ENCODE peak calls at places on chromosomes 12 and 14, in six cellular contexts. Y is NCI-H69; O is activated effector memory CD4-positive, alpha-beta T cell treated with Interleukin-2 at 50 U/mL for 16 hours; I is activated T-cell treated with anti-CD3 and anti-CD28 coated beads, Interleukin-2, amount 50 U/mL, for 1 hour; V is IMR-90; F is choroid plexus epithelial cell. X is an unnamed sample.

GRCh38 chr12:3145036-3145435 is 67.9 kb downstream of the TSPAN9 start:
- DNase-seq in Y (no peak), F (no peak), I (no peak), O (no peak), V (no peak), X (no peak)

GRCh38 chr14:90060312-90060964 is 1.4 kb upstream of the KCNK13 start:
- DNase-seq in V (peak), O (no peak), I (peak), Y (peak), F (peak), X (no peak)

GRCh38 chr14:93005838-93006237 is 82.9 kb downstream of the CHGA start:
- DNase-seq in Y (no peak), V (no peak), F (no peak), O (no peak), I (no peak), X (no peak)

GRCh38 chr12:110694330-110694891 is 5.5 kb upstream of the HVCN1 start:
- DNase-seq in Y (no peak), F (no peak), O (no peak), V (no peak), I (no peak), X (no peak)

GRCh38 chr12:47534695-47535094 is 171.1 kb downstream of the RPAP3 start:
- DNase-seq in V (peak), I (no peak), F (peak), Y (no peak), O (no peak), X (no peak)

GRCh38 chr12:68259318-68259940 is 6.0 kb upstream of the IL22 start:
- DNase-seq in Y (no peak), I (no peak), O (no peak), F (peak), V (peak), X (no peak)

GRCh38 chr12:42180990-42181611 is 36.4 kb upstream of the GXYLT1 start:
- DNase-seq in F (peak), O (no peak), I (no peak), V (peak), Y (peak), X (no peak)

GRCh38 chr12:4202918-4203317 is 70.6 kb upstream of the CCND2 start:
- DNase-seq in F (no peak), V (no peak), Y (no peak), I (no peak), O (no peak), X (no peak)

GRCh38 chr12:39420043-39420442 is 22.9 kb downstream of the KIF21A start:
- DNase-seq in O (no peak), V (no peak), Y (no peak), I (no peak), F (no peak), X (no peak)

GRCh38 chr14:100702590-100702989 is 24.1 kb upstream of the DLK1 start:
- DNase-seq in I (no peak), V (no peak), O (no peak), Y (no peak), F (no peak), X (no peak)

GRCh38 chr12:7542813-7543212 is 39.2 kb upstream of the CD163 start:
- DNase-seq in V (peak), O (no peak), Y (no peak), I (no peak), F (peak), X (no peak)

GRCh38 chr12:71214511-71215285 is 56.9 kb upstream of the TSPAN8 start:
- DNase-seq in O (no peak), Y (no peak), V (no peak), F (peak), I (no peak), X (no peak)

GRCh38 chr12:75602111-75602510 is 90.7 kb upstream of the KRR1 start:
- DNase-seq in F (no peak), O (no peak), V (no peak), I (no peak), Y (peak), X (no peak)

GRCh38 chr12:71558445-71558844 is 105.2 kb downstream of the ZFC3H1 start:
- DNase-seq in O (no peak), Y (no peak), F (no peak), V (peak), I (no peak), X (no peak)

GRCh38 chr12:63068857-63069442 is 82.1 kb downstream of the AVPR1A start:
- DNase-seq in O (no peak), V (peak), Y (peak), I (no peak), F (peak), X (no peak)

GRCh38 chr14:71414631-71415403 is 507.6 kb downstream of the PCNX1 start:
- DNase-seq in O (no peak), V (peak), F (peak), I (no peak), Y (no peak), X (no peak)

GRCh38 chr12:53940448-53941014 is 1.9 kb downstream of the HOXC13 start:
- DNase-seq in Y (no peak), F (no peak), V (no peak), I (no peak), O (no peak), X (no peak)

GRCh38 chr14:50347521-50347920 is 35.4 kb downstream of the DMAC2L start:
- DNase-seq in V (peak), Y (no peak), O (no peak), F (peak), I (no peak), X (no peak)

GRCh38 chr12:45464699-45465098 is 248.8 kb downstream of the ANO6 start:
- DNase-seq in V (no peak), O (no peak), F (peak), I (no peak), Y (peak), X (no peak)

GRCh38 chr12:28409892-28410291 is 219.6 kb downstream of the CCDC91 start:
- DNase-seq in O (no peak), V (peak), F (peak), Y (no peak), I (no peak), X (no peak)

GRCh38 chr14:61837336-61838229 is 75.4 kb downstream of the SNAPC1 start:
- DNase-seq in F (peak), O (peak), I (peak), Y (peak), V (peak), X (peak)

GRCh38 chr12:19002192-19002591 is 127.3 kb upstream of the PLEKHA5 start:
- DNase-seq in Y (no peak), I (no peak), V (no peak), O (no peak), F (peak), X (no peak)

GRCh38 chr12:121637231-121637914 is 11.0 kb downstream of the ORAI1 start:
- DNase-seq in O (peak), I (peak), F (no peak), V (no peak), Y (no peak), X (peak)

GRCh38 chr12:49190317-49190716 is 1.4 kb upstream of the TUBA1A start:
- DNase-seq in F (no peak), O (no peak), I (no peak), Y (peak), V (no peak), X (no peak)

GRCh38 chr12:34298971-34299801 is 276.9 kb downstream of the ALG10 start:
- DNase-seq in V (no peak), Y (no peak), I (no peak), F (no peak), O (no peak), X (no peak)

GRCh38 chr12:4268549-4269181 is 4.9 kb upstream of the CCND2 start:
- DNase-seq in O (peak), Y (peak), I (peak), V (no peak), F (no peak), X (peak)

X was measured in CD8-positive, alpha-beta T cell.